ENCODE peak calls at places on chromosomes 4 and X, in six cellular contexts. One of them, this sample, is unnamed.

GRCh38 chr4:85722401-85722800 is 247.5 kb downstream of the ARHGAP24 start:
- DNase-seq in suprapubic skin: no peak
- DNase-seq in amniotic epithelial cell: no peak
- DNase-seq in astrocyte of the spinal cord: no peak
- DNase-seq in CD4-positive, alpha-beta memory T cell: no peak
- DNase-seq in activated T-helper 1 cell treated with Interleukin-2 at 50 U/mL for 16 hours: no peak
- DNase-seq in this sample: no peak

GRCh38 chr4:24655971-24656370 is 71.6 kb upstream of the DHX15 start:
- DNase-seq in activated T-helper 1 cell treated with Interleukin-2 at 50 U/mL for 16 hours: no peak
- DNase-seq in suprapubic skin: no peak
- DNase-seq in CD4-positive, alpha-beta memory T cell: no peak
- DNase-seq in astrocyte of the spinal cord: no peak
- DNase-seq in amniotic epithelial cell: no peak
- DNase-seq in this sample: no peak

GRCh38 chr4:110454456-110454855 is 21.5 kb upstream of the ENPEP start:
- DNase-seq in CD4-positive, alpha-beta memory T cell: no peak
- DNase-seq in activated T-helper 1 cell treated with Interleukin-2 at 50 U/mL for 16 hours: no peak
- DNase-seq in astrocyte of the spinal cord: no peak
- DNase-seq in amniotic epithelial cell: no peak
- DNase-seq in suprapubic skin: no peak
- DNase-seq in this sample: no peak

GRCh38 chr4:184400375-184400870 is 73.9 kb downstream of the IRF2 start:
- DNase-seq in activated T-helper 1 cell treated with Interleukin-2 at 50 U/mL for 16 hours: no peak
- DNase-seq in CD4-positive, alpha-beta memory T cell: no peak
- DNase-seq in astrocyte of the spinal cord: peak; percentile 92
- DNase-seq in amniotic epithelial cell: peak; percentile 86
- DNase-seq in suprapubic skin: no peak
- DNase-seq in this sample: no peak

GRCh38 chrX:100615015-100615414 is 21.6 kb downstream of the TSPAN6 start:
- DNase-seq in CD4-positive, alpha-beta memory T cell: no peak
- DNase-seq in suprapubic skin: no peak
- DNase-seq in activated T-helper 1 cell treated with Interleukin-2 at 50 U/mL for 16 hours: no peak
- DNase-seq in astrocyte of the spinal cord: peak; percentile 61
- DNase-seq in amniotic epithelial cell: peak; percentile 62
- DNase-seq in this sample: no peak

GRCh38 chr4:163109967-163110366 is 56.7 kb downstream of the NAF1 start:
- DNase-seq in suprapubic skin: no peak
- DNase-seq in activated T-helper 1 cell treated with Interleukin-2 at 50 U/mL for 16 hours: no peak
- DNase-seq in CD4-positive, alpha-beta memory T cell: no peak
- DNase-seq in amniotic epithelial cell: no peak
- DNase-seq in astrocyte of the spinal cord: no peak
- DNase-seq in this sample: no peak

GRCh38 chr4:173346074-173346473 is 11.9 kb upstream of the HMGB2 start:
- DNase-seq in amniotic epithelial cell: peak; percentile 52
- DNase-seq in CD4-positive, alpha-beta memory T cell: no peak
- DNase-seq in astrocyte of the spinal cord: peak; percentile 37
- DNase-seq in suprapubic skin: no peak
- DNase-seq in activated T-helper 1 cell treated with Interleukin-2 at 50 U/mL for 16 hours: no peak
- DNase-seq in this sample: no peak

GRCh38 chrX:31138124-31138523 is 66.3 kb upstream of the FTHL17 start:
- DNase-seq in CD4-positive, alpha-beta memory T cell: no peak
- DNase-seq in activated T-helper 1 cell treated with Interleukin-2 at 50 U/mL for 16 hours: no peak
- DNase-seq in astrocyte of the spinal cord: no peak
- DNase-seq in amniotic epithelial cell: no peak
- DNase-seq in suprapubic skin: no peak
- DNase-seq in this sample: no peak

GRCh38 chr4:17030543-17030942 is 132.1 kb upstream of the LDB2 start:
- DNase-seq in amniotic epithelial cell: peak; percentile 57
- DNase-seq in suprapubic skin: no peak
- DNase-seq in activated T-helper 1 cell treated with Interleukin-2 at 50 U/mL for 16 hours: no peak
- DNase-seq in CD4-positive, alpha-beta memory T cell: no peak
- DNase-seq in astrocyte of the spinal cord: peak; percentile 92
- DNase-seq in this sample: no peak

GRCh38 chr4:152970102-152970820 is 34.1 kb downstream of the FHDC1 start:
- DNase-seq in activated T-helper 1 cell treated with Interleukin-2 at 50 U/mL for 16 hours: no peak
- DNase-seq in CD4-positive, alpha-beta memory T cell: no peak
- DNase-seq in astrocyte of the spinal cord: peak; percentile 73
- DNase-seq in amniotic epithelial cell: peak; percentile 76
- DNase-seq in suprapubic skin: no peak
- DNase-seq in this sample: no peak

GRCh38 chr4:66482186-66482585 is 811.9 kb upstream of the EPHA5 start:
- DNase-seq in astrocyte of the spinal cord: no peak
- DNase-seq in activated T-helper 1 cell treated with Interleukin-2 at 50 U/mL for 16 hours: no peak
- DNase-seq in CD4-positive, alpha-beta memory T cell: no peak
- DNase-seq in amniotic epithelial cell: no peak
- DNase-seq in suprapubic skin: no peak
- DNase-seq in this sample: no peak

GRCh38 chr4:113645771-113646455 is 115.6 kb downstream of the CAMK2D start:
- DNase-seq in suprapubic skin: no peak
- DNase-seq in activated T-helper 1 cell treated with Interleukin-2 at 50 U/mL for 16 hours: no peak
- DNase-seq in CD4-positive, alpha-beta memory T cell: no peak
- DNase-seq in astrocyte of the spinal cord: peak; percentile 75
- DNase-seq in amniotic epithelial cell: peak; percentile 83
- DNase-seq in this sample: no peak

GRCh38 chr4:133130171-133130570 is 18.9 kb upstream of the PCDH10 start:
- DNase-seq in astrocyte of the spinal cord: peak; percentile 64
- DNase-seq in amniotic epithelial cell: peak; percentile 91
- DNase-seq in activated T-helper 1 cell treated with Interleukin-2 at 50 U/mL for 16 hours: no peak
- DNase-seq in CD4-positive, alpha-beta memory T cell: no peak
- DNase-seq in suprapubic skin: no peak
- DNase-seq in this sample: no peak

GRCh38 chrX:22934640-22935039 is 65.1 kb upstream of the DDX53 start:
- DNase-seq in suprapubic skin: no peak
- DNase-seq in astrocyte of the spinal cord: no peak
- DNase-seq in activated T-helper 1 cell treated with Interleukin-2 at 50 U/mL for 16 hours: no peak
- DNase-seq in amniotic epithelial cell: no peak
- DNase-seq in CD4-positive, alpha-beta memory T cell: no peak
- DNase-seq in this sample: no peak

GRCh38 chr4:122091836-122092235 is 60.3 kb upstream of the BLTP1 start:
- DNase-seq in amniotic epithelial cell: no peak
- DNase-seq in CD4-positive, alpha-beta memory T cell: no peak
- DNase-seq in suprapubic skin: no peak
- DNase-seq in activated T-helper 1 cell treated with Interleukin-2 at 50 U/mL for 16 hours: no peak
- DNase-seq in astrocyte of the spinal cord: no peak
- DNase-seq in this sample: no peak

This sample was measured in activated naive CD8-positive, alpha-beta T cell treated with anti-CD3 and anti-CD28 coated beads, Interleukin-2, amount 10 ng/mL, durations not matched to agents 7 days and 5 days.